ENCODE peak calls at places on chromosomes 5 and 9, in four cellular contexts. N is HFF-Myc; Q is HT1080; E is stimulated activated naive CD4-positive, alpha-beta T cell. D is an unnamed sample.

GRCh38 chr9:96391021-96391765 is 7.7 kb upstream of the SLC35D2 start:
- DNase-seq in Q (no peak), N (no peak), E (no peak), D (no peak)

GRCh38 chr9:129776938-129777768 is 24.3 kb upstream of the PTGES start:
- DNase-seq in N (peak), Q (peak), E (no peak), D (peak)

GRCh38 chr9:129626944-129627297 is 958 bp downstream of the NTMT1 start:
- DNase-seq in N (no peak), E (no peak), Q (peak), D (peak)

GRCh38 chr9:87853289-87853688 is 29.4 kb upstream of the SPATA31E1 start:
- DNase-seq in Q (no peak), N (no peak), E (no peak), D (no peak)

GRCh38 chr9:81661339-81661738 is 28.0 kb downstream of the TLE1 start:
- DNase-seq in E (no peak), N (no peak), Q (no peak), D (no peak)

GRCh38 chr5:121968910-121969607 is 7.3 kb downstream of the SRFBP1 start:
- DNase-seq in E (no peak), Q (peak), N (peak), D (peak)

GRCh38 chr9:113577525-113578261 is 114.2 kb downstream of the RGS3 start:
- DNase-seq in N (no peak), Q (peak), E (no peak), D (peak)

GRCh38 chr5:138649316-138649720 is 74.1 kb upstream of the HSPA9 start:
- DNase-seq in E (no peak), N (no peak), Q (no peak), D (no peak)

GRCh38 chr9:72773570-72773969 is 179.3 kb downstream of the ALDH1A1 start:
- DNase-seq in E (no peak), Q (peak), N (no peak), D (no peak)

GRCh38 chr9:86946712-86947145 is 577 bp downstream of the GAS1 start:
- DNase-seq in Q (peak), E (peak), N (no peak), D (peak)

GRCh38 chr5:95668216-95668615 is 14.6 kb downstream of the SPATA9 start:
- DNase-seq in Q (no peak), E (no peak), N (no peak), D (peak)

GRCh38 chr9:100196215-100196614 is 97.2 kb downstream of the INVS start:
- DNase-seq in Q (no peak), N (no peak), E (no peak), D (no peak)

GRCh38 chr5:169335806-169336205 is 34.9 kb upstream of the SLIT3 start:
- DNase-seq in E (no peak), N (no peak), Q (peak), D (no peak)

GRCh38 chr5:137073192-137073591 is 425.9 kb downstream of the SPOCK1 start:
- DNase-seq in N (no peak), E (no peak), Q (peak), D (peak)

GRCh38 chr9:33719581-33720374 is 75.6 kb upstream of the PRSS3 start:
- DNase-seq in Q (no peak), E (peak), N (no peak), D (peak)

GRCh38 chr5:61563401-61563800 is 231.3 kb downstream of the ZSWIM6 start:
- DNase-seq in E (no peak), Q (peak), N (no peak), D (peak)

GRCh38 chr9:31445357-31445756 is 939.1 kb upstream of the ACO1 start:
- DNase-seq in E (no peak), Q (no peak), N (no peak), D (no peak)

GRCh38 chr9:93549636-93550035 is 26.7 kb upstream of the PHF2 start:
- DNase-seq in Q (no peak), E (no peak), N (no peak), D (no peak)

D was measured in fibroblast of pulmonary artery.